ENCODE peak calls at places on chromosomes 12 and 14, in five cellular contexts. One of them, this sample, is unnamed.

GRCh38 chr12:106387847-106388246 is 30.3 kb downstream of the POLR3B start:
- DNase-seq in tibial artery: no peak
- DNase-seq in GM23248: no peak
- DNase-seq in left ventricle myocardium inferior: no peak
- DNase-seq in breast epithelium: no peak
- DNase-seq in this sample: no peak

GRCh38 chr12:65518771-65519170 is 240.3 kb downstream of the MSRB3 start:
- DNase-seq in tibial artery: no peak
- DNase-seq in breast epithelium: no peak
- DNase-seq in GM23248: peak
- DNase-seq in left ventricle myocardium inferior: no peak
- DNase-seq in this sample: no peak

GRCh38 chr12:69676257-69677012 is 22.7 kb downstream of the BEST3 start:
- DNase-seq in left ventricle myocardium inferior: no peak
- DNase-seq in GM23248: peak
- DNase-seq in breast epithelium: no peak
- DNase-seq in tibial artery: no peak
- DNase-seq in this sample: no peak

GRCh38 chr14:64149921-64150320 is 144.2 kb downstream of the ESR2 start:
- DNase-seq in left ventricle myocardium inferior: no peak
- DNase-seq in GM23248: no peak
- DNase-seq in tibial artery: no peak
- DNase-seq in breast epithelium: no peak
- DNase-seq in this sample: no peak

GRCh38 chr12:67288561-67288960 is 19.4 kb downstream of the CAND1 start:
- DNase-seq in tibial artery: no peak
- DNase-seq in GM23248: peak
- DNase-seq in breast epithelium: no peak
- DNase-seq in left ventricle myocardium inferior: no peak
- DNase-seq in this sample: no peak

GRCh38 chr12:51460519-51460918 is 35.9 kb downstream of the SLC4A8 start:
- DNase-seq in breast epithelium: no peak
- DNase-seq in tibial artery: no peak
- DNase-seq in GM23248: no peak
- DNase-seq in left ventricle myocardium inferior: no peak
- DNase-seq in this sample: no peak

GRCh38 chr14:50233335-50234250 is 2.2 kb upstream of the SOS2 start:
- DNase-seq in left ventricle myocardium inferior: no peak
- DNase-seq in breast epithelium: no peak
- DNase-seq in tibial artery: no peak
- DNase-seq in GM23248: no peak
- DNase-seq in this sample: no peak

GRCh38 chr12:54384591-54385041 is at the start of gene ZNF385A:
- DNase-seq in tibial artery: no peak
- DNase-seq in breast epithelium: no peak
- DNase-seq in GM23248: no peak
- DNase-seq in left ventricle myocardium inferior: peak
- DNase-seq in this sample: no peak

GRCh38 chr12:97283297-97283696 is 179.3 kb upstream of the RMST start:
- DNase-seq in GM23248: no peak
- DNase-seq in tibial artery: no peak
- DNase-seq in breast epithelium: no peak
- DNase-seq in left ventricle myocardium inferior: no peak
- DNase-seq in this sample: no peak

GRCh38 chr14:105617201-105617777 is 90.9 kb downstream of the TMEM121 start:
- DNase-seq in GM23248: no peak
- DNase-seq in left ventricle myocardium inferior: no peak
- DNase-seq in tibial artery: peak
- DNase-seq in breast epithelium: no peak
- DNase-seq in this sample: no peak

GRCh38 chr14:77091518-77091917 is 6.5 kb upstream of the CIPC start:
- DNase-seq in breast epithelium: no peak
- DNase-seq in tibial artery: no peak
- DNase-seq in left ventricle myocardium inferior: no peak
- DNase-seq in GM23248: no peak
- DNase-seq in this sample: no peak

GRCh38 chr12:132662901-132663755 is 24.0 kb downstream of the POLE start:
- DNase-seq in tibial artery: peak
- DNase-seq in GM23248: no peak
- DNase-seq in left ventricle myocardium inferior: no peak
- DNase-seq in breast epithelium: no peak
- DNase-seq in this sample: no peak

GRCh38 chr14:95507701-95508103 is 8.7 kb downstream of the SYNE3 start:
- DNase-seq in left ventricle myocardium inferior: no peak
- DNase-seq in GM23248: peak
- DNase-seq in breast epithelium: peak
- DNase-seq in tibial artery: peak
- DNase-seq in this sample: no peak

GRCh38 chr14:96592591-96593388 is 90.6 kb downstream of the PAPOLA start:
- DNase-seq in breast epithelium: no peak
- DNase-seq in left ventricle myocardium inferior: peak
- DNase-seq in GM23248: peak
- DNase-seq in tibial artery: no peak
- DNase-seq in this sample: no peak

GRCh38 chr14:61642246-61642982 is 52.9 kb upstream of the HIF1A start:
- DNase-seq in GM23248: peak
- DNase-seq in breast epithelium: no peak
- DNase-seq in left ventricle myocardium inferior: no peak
- DNase-seq in tibial artery: no peak
- DNase-seq in this sample: no peak

GRCh38 chr12:64583395-64584172 is 26.7 kb upstream of the RASSF3 start:
- DNase-seq in breast epithelium: no peak
- DNase-seq in GM23248: peak
- DNase-seq in left ventricle myocardium inferior: no peak
- DNase-seq in tibial artery: no peak
- DNase-seq in this sample: no peak

GRCh38 chr14:72000907-72001306 is 68.7 kb downstream of the RGS6 start:
- DNase-seq in breast epithelium: no peak
- DNase-seq in GM23248: no peak
- DNase-seq in tibial artery: peak
- DNase-seq in left ventricle myocardium inferior: peak
- DNase-seq in this sample: no peak

GRCh38 chr12:47980172-47980571 is 16.8 kb downstream of the TMEM106C start:
- DNase-seq in breast epithelium: no peak
- DNase-seq in left ventricle myocardium inferior: no peak
- DNase-seq in GM23248: no peak
- DNase-seq in tibial artery: no peak
- DNase-seq in this sample: no peak

GRCh38 chr12:65121049-65121955 is at the start of gene WIF1:
- DNase-seq in breast epithelium: peak
- DNase-seq in tibial artery: peak
- DNase-seq in GM23248: peak
- DNase-seq in left ventricle myocardium inferior: no peak
- DNase-seq in this sample: peak

GRCh38 chr12:1536817-1537216 is 57.6 kb downstream of the FBXL14 start:
- DNase-seq in tibial artery: no peak
- DNase-seq in left ventricle myocardium inferior: no peak
- DNase-seq in GM23248: no peak
- DNase-seq in breast epithelium: no peak
- DNase-seq in this sample: no peak

GRCh38 chr14:36684946-36685345 is 23.3 kb downstream of the PAX9 start:
- DNase-seq in tibial artery: no peak
- DNase-seq in GM23248: no peak
- DNase-seq in breast epithelium: no peak
- DNase-seq in left ventricle myocardium inferior: no peak
- DNase-seq in this sample: no peak

GRCh38 chr12:46671102-46671501 is 154.7 kb downstream of the SLC38A4 start:
- DNase-seq in GM23248: no peak
- DNase-seq in tibial artery: no peak
- DNase-seq in breast epithelium: no peak
- DNase-seq in left ventricle myocardium inferior: no peak
- DNase-seq in this sample: no peak

GRCh38 chr14:78917462-78917861 is 747.3 kb downstream of the NRXN3 start:
- DNase-seq in tibial artery: no peak
- DNase-seq in GM23248: no peak
- DNase-seq in breast epithelium: no peak
- DNase-seq in left ventricle myocardium inferior: no peak
- DNase-seq in this sample: no peak

GRCh38 chr12:95318071-95318545 is 100.5 kb downstream of the VEZT start:
- DNase-seq in GM23248: peak
- DNase-seq in tibial artery: no peak
- DNase-seq in breast epithelium: no peak
- DNase-seq in left ventricle myocardium inferior: no peak
- DNase-seq in this sample: no peak

GRCh38 chr12:115687094-115687493 is 590.4 kb downstream of the MED13L start:
- DNase-seq in breast epithelium: no peak
- DNase-seq in GM23248: no peak
- DNase-seq in tibial artery: no peak
- DNase-seq in left ventricle myocardium inferior: no peak
- DNase-seq in this sample: no peak

GRCh38 chr14:45679852-45680251 is 426.9 kb upstream of the MIS18BP1 start:
- DNase-seq in left ventricle myocardium inferior: no peak
- DNase-seq in breast epithelium: no peak
- DNase-seq in tibial artery: no peak
- DNase-seq in GM23248: peak
- DNase-seq in this sample: no peak

GRCh38 chr12:89862511-89863331 is 154.1 kb upstream of the ATP2B1 start:
- DNase-seq in tibial artery: no peak
- DNase-seq in GM23248: no peak
- DNase-seq in left ventricle myocardium inferior: no peak
- DNase-seq in breast epithelium: no peak
- DNase-seq in this sample: no peak

GRCh38 chr14:48111151-48111550 is 435.7 kb upstream of the MDGA2 start:
- DNase-seq in GM23248: no peak
- DNase-seq in breast epithelium: no peak
- DNase-seq in tibial artery: no peak
- DNase-seq in left ventricle myocardium inferior: no peak
- DNase-seq in this sample: no peak

GRCh38 chr14:24411468-24412454 is 13.0 kb downstream of the NYNRIN start:
- DNase-seq in GM23248: peak
- DNase-seq in breast epithelium: no peak
- DNase-seq in tibial artery: no peak
- DNase-seq in left ventricle myocardium inferior: no peak
- DNase-seq in this sample: no peak

GRCh38 chr14:20278414-20278813 is 27.3 kb downstream of the TTC5 start:
- DNase-seq in left ventricle myocardium inferior: no peak
- DNase-seq in breast epithelium: no peak
- DNase-seq in GM23248: no peak
- DNase-seq in tibial artery: no peak
- DNase-seq in this sample: no peak

GRCh38 chr14:73753887-73754880 is 40.0 kb upstream of the PNMA1 start:
- DNase-seq in GM23248: peak
- DNase-seq in tibial artery: peak
- DNase-seq in left ventricle myocardium inferior: no peak
- DNase-seq in breast epithelium: no peak
- DNase-seq in this sample: no peak

GRCh38 chr14:73757381-73757780 is 43.2 kb upstream of the PNMA1 start:
- DNase-seq in breast epithelium: no peak
- DNase-seq in GM23248: no peak
- DNase-seq in tibial artery: no peak
- DNase-seq in left ventricle myocardium inferior: no peak
- DNase-seq in this sample: no peak

GRCh38 chr14:73755434-73756014 is 41.3 kb upstream of the PNMA1 start:
- DNase-seq in tibial artery: no peak
- DNase-seq in left ventricle myocardium inferior: peak
- DNase-seq in GM23248: peak
- DNase-seq in breast epithelium: no peak
- DNase-seq in this sample: no peak

GRCh38 chr14:73753043-73753886 is 39.1 kb upstream of the PNMA1 start:
- DNase-seq in breast epithelium: no peak
- DNase-seq in tibial artery: no peak
- DNase-seq in left ventricle myocardium inferior: peak
- DNase-seq in GM23248: peak
- DNase-seq in this sample: no peak

GRCh38 chr14:73754911-73755360 is 40.8 kb upstream of the PNMA1 start:
- DNase-seq in GM23248: peak
- DNase-seq in tibial artery: no peak
- DNase-seq in breast epithelium: peak
- DNase-seq in left ventricle myocardium inferior: peak
- DNase-seq in this sample: no peak
- H3K4me3 ChIP-seq in GM23248: peak
- H3K4me3 ChIP-seq in tibial artery: peak
- H3K4me3 ChIP-seq in breast epithelium: no peak
- H3K4me3 ChIP-seq in left ventricle myocardium inferior: peak
- H3K4me3 ChIP-seq in this sample: no peak

GRCh38 chr14:74608959-74609611 is 3.0 kb downstream of the LTBP2 start:
- DNase-seq in left ventricle myocardium inferior: peak
- DNase-seq in breast epithelium: peak
- DNase-seq in tibial artery: peak
- DNase-seq in GM23248: peak
- DNase-seq in this sample: peak
- H3K27ac ChIP-seq in left ventricle myocardium inferior: no peak
- H3K27ac ChIP-seq in breast epithelium: no peak
- H3K27ac ChIP-seq in tibial artery: peak
- H3K27ac ChIP-seq in GM23248: no peak
- H3K27ac ChIP-seq in this sample: no peak

DNA sequence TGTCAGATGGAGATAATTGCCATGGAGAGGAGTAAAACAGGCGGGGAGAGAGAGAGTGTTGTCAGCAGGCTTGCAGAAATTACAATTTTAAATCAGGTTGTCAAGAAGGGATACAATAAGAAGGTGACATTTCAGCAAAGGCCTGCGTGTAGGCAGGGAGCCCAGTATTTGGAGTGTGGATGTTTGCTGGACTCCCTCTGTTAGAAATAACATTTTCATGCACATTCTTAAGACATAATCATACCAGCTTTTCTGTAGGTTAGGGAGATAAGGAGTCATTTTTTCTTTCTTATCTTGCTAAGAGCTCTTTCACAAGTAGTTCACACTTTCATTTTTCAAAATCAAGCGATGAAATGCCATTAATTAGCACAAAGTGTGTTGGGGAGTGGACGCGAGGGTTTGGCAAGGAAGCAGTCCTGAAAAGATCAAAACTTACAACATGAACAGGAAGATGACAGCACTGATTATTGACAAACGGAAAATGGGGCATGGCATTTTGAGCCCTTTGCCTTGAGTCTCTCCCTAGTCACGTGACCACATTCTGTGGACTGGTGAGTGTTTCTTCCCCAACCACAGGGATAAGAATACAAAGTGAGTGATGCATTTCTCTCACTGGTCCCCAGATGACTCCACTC is 160.2 kb downstream of the DAD1 start:
- DNase-seq in left ventricle myocardium inferior: no peak
- DNase-seq in breast epithelium: no peak
- DNase-seq in GM23248: peak
- DNase-seq in tibial artery: no peak
- DNase-seq in this sample: no peak
- H3K4me3 ChIP-seq in left ventricle myocardium inferior: no peak
- H3K4me3 ChIP-seq in breast epithelium: no peak
- H3K4me3 ChIP-seq in GM23248: no peak
- H3K4me3 ChIP-seq in tibial artery: no peak
- H3K4me3 ChIP-seq in this sample: no peak

GRCh38 chr12:109844091-109844490 is 10.9 kb upstream of the TRPV4 start:
- DNase-seq in breast epithelium: no peak
- DNase-seq in left ventricle myocardium inferior: no peak
- DNase-seq in tibial artery: no peak
- DNase-seq in GM23248: peak
- DNase-seq in this sample: no peak
- H3K27ac ChIP-seq in breast epithelium: no peak
- H3K27ac ChIP-seq in left ventricle myocardium inferior: no peak
- H3K27ac ChIP-seq in tibial artery: no peak
- H3K27ac ChIP-seq in GM23248: no peak
- H3K27ac ChIP-seq in this sample: no peak

GRCh38 chr14:92539875-92540274 is 26.3 kb downstream of the RIN3 start:
- DNase-seq in breast epithelium: no peak
- DNase-seq in tibial artery: peak
- DNase-seq in GM23248: no peak
- DNase-seq in left ventricle myocardium inferior: peak
- DNase-seq in this sample: no peak
- H3K4me3 ChIP-seq in breast epithelium: no peak
- H3K4me3 ChIP-seq in tibial artery: no peak
- H3K4me3 ChIP-seq in GM23248: no peak
- H3K4me3 ChIP-seq in left ventricle myocardium inferior: peak
- H3K4me3 ChIP-seq in this sample: no peak